ENCODE peak calls at places on chromosomes 12 and 14, in eight cellular contexts. One of them, this sample, is unnamed.
A peak's percentile ranks its signal among the peaks of the same experiment; 100 is the strongest.

GRCh38 chr14:63735720-63736119 is 7.9 kb upstream of the SGPP1 start:
- DNase-seq in fibroblast of the aortic adventitia: no peak
- DNase-seq in heart left ventricle: no peak
- DNase-seq in Caco-2: no peak
- DNase-seq in HFF-Myc: no peak
- DNase-seq in transverse colon: no peak
- DNase-seq in stomach: peak; percentile 61
- DNase-seq in Peyer's patch: no peak
- DNase-seq in this sample: no peak

GRCh38 chr14:91417983-91418386 is 365 bp upstream of the CCDC88C start:
- DNase-seq in fibroblast of the aortic adventitia: no peak
- DNase-seq in heart left ventricle: no peak
- DNase-seq in Caco-2: peak; percentile 56
- DNase-seq in HFF-Myc: no peak
- DNase-seq in transverse colon: peak; percentile 58
- DNase-seq in stomach: peak; percentile 61
- DNase-seq in Peyer's patch: peak; percentile 72
- DNase-seq in this sample: no peak

GRCh38 chr12:129257526-129257925 is 404.2 kb downstream of the GLT1D1 start:
- DNase-seq in fibroblast of the aortic adventitia: no peak
- DNase-seq in heart left ventricle: no peak
- DNase-seq in Caco-2: no peak
- DNase-seq in HFF-Myc: no peak
- DNase-seq in transverse colon: no peak
- DNase-seq in stomach: no peak
- DNase-seq in Peyer's patch: no peak
- DNase-seq in this sample: no peak

GRCh38 chr14:106694638-106695393 is 1168.4 kb downstream of the TMEM121 start:
- DNase-seq in fibroblast of the aortic adventitia: no peak
- DNase-seq in heart left ventricle: peak; percentile 21
- DNase-seq in Caco-2: no peak
- DNase-seq in HFF-Myc: no peak
- DNase-seq in transverse colon: peak; percentile 63
- DNase-seq in stomach: no peak
- DNase-seq in Peyer's patch: peak; percentile 83
- DNase-seq in this sample: no peak

GRCh38 chr12:56885316-56885715 is 48.9 kb downstream of the SDR9C7 start:
- DNase-seq in fibroblast of the aortic adventitia: no peak
- DNase-seq in heart left ventricle: no peak
- DNase-seq in Caco-2: no peak
- DNase-seq in HFF-Myc: no peak
- DNase-seq in transverse colon: no peak
- DNase-seq in stomach: no peak
- DNase-seq in Peyer's patch: no peak
- DNase-seq in this sample: no peak

GRCh38 chr12:53049582-53050318 is at the start of gene TNS2:
- DNase-seq in fibroblast of the aortic adventitia: peak; percentile 66
- DNase-seq in heart left ventricle: peak; percentile 89
- DNase-seq in Caco-2: peak; percentile 46
- DNase-seq in HFF-Myc: no peak
- DNase-seq in transverse colon: peak; percentile 72
- DNase-seq in stomach: peak; percentile 76
- DNase-seq in Peyer's patch: peak; percentile 85
- DNase-seq in this sample: peak; percentile 67

GRCh38 chr12:114955414-114956014 is 271.5 kb upstream of the TBX3 start:
- DNase-seq in fibroblast of the aortic adventitia: peak; percentile 41
- DNase-seq in heart left ventricle: no peak
- DNase-seq in Caco-2: no peak
- DNase-seq in HFF-Myc: no peak
- DNase-seq in transverse colon: no peak
- DNase-seq in stomach: no peak
- DNase-seq in Peyer's patch: no peak
- DNase-seq in this sample: peak; percentile 15

GRCh38 chr14:64726585-64726890 is 22.3 kb downstream of the PLEKHG3 start:
- DNase-seq in fibroblast of the aortic adventitia: no peak
- DNase-seq in heart left ventricle: no peak
- DNase-seq in Caco-2: peak; percentile 86
- DNase-seq in HFF-Myc: no peak
- DNase-seq in transverse colon: peak; percentile 92
- DNase-seq in stomach: peak; percentile 62
- DNase-seq in Peyer's patch: peak; percentile 91
- DNase-seq in this sample: no peak

GRCh38 chr14:74245292-74245691 is 6.0 kb downstream of the VSX2 start:
- DNase-seq in fibroblast of the aortic adventitia: no peak
- DNase-seq in heart left ventricle: no peak
- DNase-seq in Caco-2: no peak
- DNase-seq in HFF-Myc: no peak
- DNase-seq in transverse colon: no peak
- DNase-seq in stomach: no peak
- DNase-seq in Peyer's patch: no peak
- DNase-seq in this sample: no peak

GRCh38 chr12:46212108-46212982 is 56.5 kb downstream of the SLC38A1 start:
- DNase-seq in fibroblast of the aortic adventitia: no peak
- DNase-seq in heart left ventricle: no peak
- DNase-seq in Caco-2: no peak
- DNase-seq in HFF-Myc: no peak
- DNase-seq in transverse colon: no peak
- DNase-seq in stomach: no peak
- DNase-seq in Peyer's patch: no peak
- DNase-seq in this sample: no peak

GRCh38 chr12:46209914-46210834 is 58.7 kb downstream of the SLC38A1 start:
- DNase-seq in fibroblast of the aortic adventitia: peak; percentile 49
- DNase-seq in heart left ventricle: peak; percentile 40
- DNase-seq in Caco-2: no peak
- DNase-seq in HFF-Myc: no peak
- DNase-seq in transverse colon: peak; percentile 59
- DNase-seq in stomach: peak; percentile 63
- DNase-seq in Peyer's patch: peak; percentile 87
- DNase-seq in this sample: peak; percentile 74

GRCh38 chr12:46209165-46209564 is 59.7 kb downstream of the SLC38A1 start:
- DNase-seq in fibroblast of the aortic adventitia: peak; percentile 20
- DNase-seq in heart left ventricle: no peak
- DNase-seq in Caco-2: no peak
- DNase-seq in HFF-Myc: no peak
- DNase-seq in transverse colon: no peak
- DNase-seq in stomach: no peak
- DNase-seq in Peyer's patch: no peak
- DNase-seq in this sample: peak; percentile 32

GRCh38 chr12:46208370-46208769 is 60.5 kb downstream of the SLC38A1 start:
- DNase-seq in fibroblast of the aortic adventitia: no peak
- DNase-seq in heart left ventricle: no peak
- DNase-seq in Caco-2: no peak
- DNase-seq in HFF-Myc: no peak
- DNase-seq in transverse colon: no peak
- DNase-seq in stomach: no peak
- DNase-seq in Peyer's patch: no peak
- DNase-seq in this sample: no peak

DNA sequence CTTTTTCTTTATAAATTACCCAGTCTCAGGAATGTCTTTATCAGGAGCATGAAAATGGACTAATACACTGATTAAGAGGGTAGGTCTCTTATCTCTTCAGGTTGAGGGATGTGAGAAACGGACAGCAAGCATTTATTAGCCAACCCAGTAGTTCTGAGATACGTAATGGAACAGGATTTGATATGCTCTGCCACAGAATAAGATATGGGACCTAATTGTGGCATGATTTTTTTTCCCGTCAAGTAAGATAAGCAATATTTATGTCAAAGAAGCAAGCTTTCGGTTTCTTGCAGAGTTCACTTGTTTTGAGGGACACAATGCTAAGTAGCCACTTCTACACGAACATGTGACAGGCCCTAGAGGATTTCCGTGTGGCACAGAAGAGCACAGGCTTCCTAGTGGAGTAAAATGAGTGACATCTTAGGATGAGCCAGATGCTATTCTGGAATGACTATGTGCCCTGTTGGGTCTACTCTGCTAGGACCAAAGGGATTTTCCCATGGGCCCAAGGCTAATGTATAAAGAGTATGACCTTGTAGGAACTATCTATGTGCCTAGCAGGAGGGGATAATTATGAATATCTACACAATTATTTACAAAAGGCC is 57.9 kb downstream of the SLC38A1 start:
- DNase-seq in fibroblast of the aortic adventitia: no peak
- DNase-seq in heart left ventricle: no peak
- DNase-seq in Caco-2: no peak
- DNase-seq in HFF-Myc: no peak
- DNase-seq in transverse colon: no peak
- DNase-seq in stomach: no peak
- DNase-seq in Peyer's patch: no peak
- DNase-seq in this sample: no peak
- H3K4me3 ChIP-seq in fibroblast of the aortic adventitia: no peak overlapping the region
- H3K4me3 ChIP-seq in heart left ventricle: no peak overlapping the region
- H3K4me3 ChIP-seq in Caco-2: no peak overlapping the region
- H3K4me3 ChIP-seq in HFF-Myc: no peak overlapping the region
- H3K4me3 ChIP-seq in transverse colon: no peak overlapping the region
- H3K4me3 ChIP-seq in stomach: no peak overlapping the region
- H3K4me3 ChIP-seq in Peyer's patch: no peak overlapping the region
- H3K4me3 ChIP-seq in this sample: no peak overlapping the region

DNA sequence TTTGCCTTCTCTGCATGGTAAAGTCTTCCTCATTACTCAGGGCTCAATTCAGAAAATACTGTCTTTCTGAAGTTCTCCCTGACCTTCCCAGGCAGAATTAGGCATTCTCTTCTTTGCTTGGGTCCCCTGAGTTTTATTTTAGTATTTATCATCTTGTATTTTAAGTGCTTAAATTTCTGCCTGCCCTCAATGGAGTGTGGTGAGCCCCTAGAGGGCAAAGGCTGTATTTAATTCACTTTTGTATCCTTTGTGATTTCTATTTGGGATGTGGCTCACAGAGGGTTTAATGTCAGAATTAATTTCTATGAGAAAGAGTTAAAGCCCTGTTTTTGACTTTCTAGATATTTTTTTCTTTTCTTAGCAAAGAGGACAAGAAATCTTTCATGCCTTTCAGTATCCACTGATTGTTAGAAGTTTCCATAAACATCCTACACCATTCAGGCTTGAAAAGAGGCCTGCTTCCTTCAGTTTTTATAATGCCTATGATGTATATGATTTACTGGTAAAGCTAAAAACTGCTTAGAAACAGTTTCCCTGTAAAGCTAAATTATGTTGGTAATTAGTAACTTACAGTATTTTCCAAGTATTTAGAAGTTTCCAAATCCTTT is 55.6 kb upstream of the PTPRB start:
- DNase-seq in fibroblast of the aortic adventitia: peak; percentile 68
- DNase-seq in heart left ventricle: no peak
- DNase-seq in Caco-2: no peak
- DNase-seq in HFF-Myc: no peak
- DNase-seq in transverse colon: no peak
- DNase-seq in stomach: no peak
- DNase-seq in Peyer's patch: no peak
- DNase-seq in this sample: peak; percentile 64
- TF ChIP-seq CTCF in fibroblast of the aortic adventitia: peak; percentile 75
- TF ChIP-seq CTCF in heart left ventricle: peak; percentile 57
- TF ChIP-seq CTCF in Caco-2: peak; percentile 17
- TF ChIP-seq CTCF in HFF-Myc: peak; percentile 50
- TF ChIP-seq CTCF in transverse colon: no peak
- TF ChIP-seq CTCF in stomach: no peak
- TF ChIP-seq CTCF in Peyer's patch: peak; percentile 18
- TF ChIP-seq CTCF in this sample: peak; percentile 65

GRCh38 chr12:51890135-51890464 is 2.2 kb downstream of the ANKRD33 start:
- DNase-seq in fibroblast of the aortic adventitia: no peak
- DNase-seq in heart left ventricle: no peak
- DNase-seq in Caco-2: no peak
- DNase-seq in HFF-Myc: no peak
- DNase-seq in transverse colon: no peak
- DNase-seq in stomach: no peak
- DNase-seq in Peyer's patch: peak; percentile 9
- DNase-seq in this sample: no peak

GRCh38 chr12:51889216-51890134 is 1.6 kb downstream of the ANKRD33 start:
- DNase-seq in fibroblast of the aortic adventitia: no peak
- DNase-seq in heart left ventricle: no peak
- DNase-seq in Caco-2: peak; percentile 32
- DNase-seq in HFF-Myc: no peak
- DNase-seq in transverse colon: no peak
- DNase-seq in stomach: no peak
- DNase-seq in Peyer's patch: peak; percentile 37
- DNase-seq in this sample: no peak

GRCh38 chr12:51888316-51889215 is 663 bp downstream of the ANKRD33 start:
- DNase-seq in fibroblast of the aortic adventitia: no peak
- DNase-seq in heart left ventricle: no peak
- DNase-seq in Caco-2: peak; percentile 32
- DNase-seq in HFF-Myc: no peak
- DNase-seq in transverse colon: no peak
- DNase-seq in stomach: no peak
- DNase-seq in Peyer's patch: peak; percentile 42
- DNase-seq in this sample: no peak

GRCh38 chr12:51886021-51886710 is 1.7 kb upstream of the ANKRD33 start:
- DNase-seq in fibroblast of the aortic adventitia: peak; percentile 94
- DNase-seq in heart left ventricle: peak; percentile 82
- DNase-seq in Caco-2: peak; percentile 27
- DNase-seq in HFF-Myc: peak; percentile 90
- DNase-seq in transverse colon: peak; percentile 51
- DNase-seq in stomach: no peak
- DNase-seq in Peyer's patch: peak; percentile 82
- DNase-seq in this sample: peak; percentile 98

GRCh38 chr12:51887476-51888315 is at the start of gene ANKRD33:
- DNase-seq in fibroblast of the aortic adventitia: no peak
- DNase-seq in heart left ventricle: no peak
- DNase-seq in Caco-2: peak; percentile 39
- DNase-seq in HFF-Myc: no peak
- DNase-seq in transverse colon: peak; percentile 55
- DNase-seq in stomach: peak; percentile 54
- DNase-seq in Peyer's patch: peak; percentile 68
- DNase-seq in this sample: peak; percentile 59
- H3K4me3 ChIP-seq in fibroblast of the aortic adventitia: no peak within 1 kb of the TSS
- H3K4me3 ChIP-seq in heart left ventricle: no peak within 1 kb of the TSS
- H3K4me3 ChIP-seq in Caco-2: no peak within 1 kb of the TSS
- H3K4me3 ChIP-seq in HFF-Myc: no peak within 1 kb of the TSS
- H3K4me3 ChIP-seq in transverse colon: no peak within 1 kb of the TSS
- H3K4me3 ChIP-seq in stomach: no peak within 1 kb of the TSS
- H3K4me3 ChIP-seq in Peyer's patch: no peak within 1 kb of the TSS
- H3K4me3 ChIP-seq in this sample: no peak within 1 kb of the TSS

GRCh38 chr12:124525927-124526692 is 41.3 kb downstream of the NCOR2 start:
- DNase-seq in fibroblast of the aortic adventitia: no peak
- DNase-seq in heart left ventricle: no peak
- DNase-seq in Caco-2: no peak
- DNase-seq in HFF-Myc: no peak
- DNase-seq in transverse colon: no peak
- DNase-seq in stomach: no peak
- DNase-seq in Peyer's patch: no peak
- DNase-seq in this sample: no peak

GRCh38 chr12:124525455-124525854 is 42.0 kb downstream of the NCOR2 start:
- DNase-seq in fibroblast of the aortic adventitia: no peak
- DNase-seq in heart left ventricle: no peak
- DNase-seq in Caco-2: no peak
- DNase-seq in HFF-Myc: no peak
- DNase-seq in transverse colon: no peak
- DNase-seq in stomach: no peak
- DNase-seq in Peyer's patch: no peak
- DNase-seq in this sample: no peak

GRCh38 chr12:124529595-124530276 is 37.7 kb downstream of the NCOR2 start:
- DNase-seq in fibroblast of the aortic adventitia: no peak
- DNase-seq in heart left ventricle: no peak
- DNase-seq in Caco-2: no peak
- DNase-seq in HFF-Myc: no peak
- DNase-seq in transverse colon: no peak
- DNase-seq in stomach: no peak
- DNase-seq in Peyer's patch: no peak
- DNase-seq in this sample: no peak

GRCh38 chr12:124530637-124531263 is 36.7 kb downstream of the NCOR2 start:
- DNase-seq in fibroblast of the aortic adventitia: no peak
- DNase-seq in heart left ventricle: no peak
- DNase-seq in Caco-2: no peak
- DNase-seq in HFF-Myc: no peak
- DNase-seq in transverse colon: no peak
- DNase-seq in stomach: no peak
- DNase-seq in Peyer's patch: no peak
- DNase-seq in this sample: no peak

GRCh38 chr12:124527861-124528561 is 39.4 kb downstream of the NCOR2 start:
- DNase-seq in fibroblast of the aortic adventitia: no peak
- DNase-seq in heart left ventricle: no peak
- DNase-seq in Caco-2: no peak
- DNase-seq in HFF-Myc: no peak
- DNase-seq in transverse colon: no peak
- DNase-seq in stomach: no peak
- DNase-seq in Peyer's patch: no peak
- DNase-seq in this sample: peak; percentile 54
- TF ChIP-seq CTCF in fibroblast of the aortic adventitia: no peak
- TF ChIP-seq CTCF in heart left ventricle: no peak
- TF ChIP-seq CTCF in Caco-2: no peak
- TF ChIP-seq CTCF in HFF-Myc: no peak
- TF ChIP-seq CTCF in transverse colon: no peak
- TF ChIP-seq CTCF in stomach: no peak
- TF ChIP-seq CTCF in Peyer's patch: no peak
- TF ChIP-seq CTCF in this sample: no peak